ENCODE peak calls at places on chromosomes 13 and 19, in nine cellular contexts. X is hepatocyte, S is kidney, N is heart left ventricle, A is neuronal stem cell, R is epithelial cell of prostate, Q is brain microvascular endothelial cell, K is mesenchymal stem cell, E is SJSA1. U is an unnamed sample.

GRCh38 chr13:21831654-21832324 is 160.9 kb downstream of the FGF9 start:
- DNase-seq in A (no peak), K (no peak), S (no peak), R (no peak), N (no peak), X (no peak), Q (no peak), E (no peak), U (no peak)

GRCh38 chr13:44125943-44126469 is 246.3 kb downstream of the LACC1 start:
- DNase-seq in S (no peak), E (no peak), Q (no peak), K (no peak), A (no peak), N (no peak), R (no peak), X (no peak), U (no peak)

GRCh38 chr13:102311433-102311796 is 90.4 kb downstream of the FGF14 start:
- DNase-seq in S (no peak), A (no peak), X (no peak), N (no peak), R (no peak), K (no peak), E (no peak), Q (no peak), U (no peak)

GRCh38 chr13:64553411-64554129 is 2676.6 kb downstream of the PCDH9 start:
- DNase-seq in R (no peak), S (no peak), N (no peak), X (no peak), Q (peak), E (no peak), A (no peak), K (peak), U (no peak)

GRCh38 chr13:99432637-99433542 is 68.4 kb upstream of the TM9SF2 start:
- DNase-seq in E (peak), A (peak), X (peak), S (peak), N (peak), R (no peak), Q (peak), K (peak), U (peak)

GRCh38 chr13:76335463-76335862 is 550.7 kb downstream of the KCTD12 start:
- DNase-seq in X (no peak), K (no peak), A (no peak), N (no peak), Q (no peak), R (no peak), S (no peak), E (no peak), U (no peak)

GRCh38 chr13:113856716-113857065 is 7.2 kb downstream of the GAS6 start:
- DNase-seq in E (no peak), R (no peak), X (no peak), A (no peak), Q (no peak), N (peak), S (peak), K (peak), U (peak)

GRCh38 chr13:27796544-27797227 is 4.4 kb downstream of the GSX1 start:
- DNase-seq in A (no peak), Q (no peak), K (no peak), X (no peak), S (no peak), N (no peak), R (no peak), E (no peak), U (no peak)

GRCh38 chr13:82330499-82330898 is 1551.8 kb downstream of the SLITRK1 start:
- DNase-seq in K (peak), R (no peak), N (no peak), E (no peak), A (no peak), X (no peak), Q (peak), S (no peak), U (no peak)

GRCh38 chr19:44071824-44072542 is at the start of gene ZNF284:
- DNase-seq in X (peak), S (peak), E (peak), N (peak), A (peak), R (peak), K (peak), Q (peak), U (peak)

GRCh38 chr19:10230155-10230903 is 802 bp downstream of the S1PR2 start:
- DNase-seq in Q (no peak), S (peak), R (no peak), A (peak), E (no peak), K (peak), X (peak), N (peak), U (peak)

GRCh38 chr19:11984986-11985385 is 20.1 kb downstream of the ZNF763 start:
- DNase-seq in X (no peak), K (no peak), R (no peak), S (no peak), E (no peak), A (no peak), Q (no peak), N (no peak), U (no peak)

GRCh38 chr19:17406887-17407196 is 1.4 kb upstream of the BST2 start:
- DNase-seq in R (no peak), N (no peak), Q (no peak), S (no peak), A (no peak), X (no peak), E (no peak), K (no peak), U (no peak)

GRCh38 chr19:584240-585001 is 5.3 kb upstream of the HCN2 start:
- DNase-seq in N (peak), Q (no peak), X (peak), R (no peak), K (peak), S (peak), E (peak), A (peak), U (no peak)

GRCh38 chr19:37855098-37855497 is 51.3 kb downstream of the WDR87 start:
- DNase-seq in K (no peak), S (peak), N (peak), R (no peak), Q (peak), X (no peak), A (no peak), E (no peak), U (no peak)

GRCh38 chr13:98838776-98839175 is 86.3 kb upstream of the SLC15A1 start:
- DNase-seq in A (no peak), X (no peak), N (no peak), R (no peak), K (no peak), Q (no peak), E (no peak), S (no peak), U (no peak)

GRCh38 chr13:99218545-99218944 is 17.9 kb downstream of the UBAC2 start:
- DNase-seq in A (no peak), X (no peak), N (peak), R (no peak), K (no peak), Q (no peak), E (no peak), S (no peak), U (no peak)

GRCh38 chr19:12800873-12801465 is 631 bp downstream of the PRDX2 start:
- DNase-seq in Q (no peak), X (peak), R (no peak), E (no peak), N (peak), K (peak), A (no peak), S (peak), U (peak)

GRCh38 chr13:44404261-44405139 is 30.9 kb downstream of the SERP2 start:
- DNase-seq in K (no peak), S (no peak), N (no peak), X (peak), A (no peak), E (peak), R (no peak), Q (no peak), U (no peak)

GRCh38 chr19:11860721-11861120 is 12.2 kb downstream of the ZNF439 start:
- DNase-seq in S (no peak), A (no peak), N (no peak), X (no peak), Q (no peak), E (no peak), K (no peak), R (no peak), U (no peak)

GRCh38 chr19:16470911-16471811 is 609 bp downstream of the EPS15L1 start:
- DNase-seq in Q (no peak), S (peak), E (peak), K (peak), R (no peak), X (peak), A (no peak), N (no peak), U (no peak)

GRCh38 chr19:21022996-21023395 is 2.5 kb downstream of the ZNF430 start:
- DNase-seq in X (peak), N (no peak), R (peak), Q (peak), K (peak), A (no peak), E (no peak), S (no peak), U (no peak)

GRCh38 chr13:109214393-109214792 is 572.0 kb downstream of the IRS2 start:
- DNase-seq in S (no peak), X (no peak), A (no peak), N (no peak), K (no peak), R (no peak), E (no peak), Q (no peak), U (no peak)

GRCh38 chr19:6458695-6459355 is 767 bp downstream of the SLC25A23 start:
- DNase-seq in R (no peak), Q (no peak), K (no peak), X (peak), N (no peak), S (no peak), A (no peak), E (no peak), U (peak)

GRCh38 chr19:3458229-3458555 is 22.1 kb downstream of the SMIM24 start:
- DNase-seq in E (no peak), S (no peak), X (peak), A (no peak), N (peak), Q (peak), R (no peak), K (peak), U (no peak)

GRCh38 chr19:39438270-39438934 is 2.7 kb upstream of the RPS16 start:
- DNase-seq in A (no peak), E (no peak), R (no peak), X (peak), Q (peak), S (no peak), N (no peak), K (peak), U (no peak)

GRCh38 chr19:13981467-13981866 is 24.7 kb downstream of the RFX1 start:
- DNase-seq in S (no peak), X (no peak), K (no peak), Q (no peak), E (no peak), N (no peak), A (no peak), R (no peak), U (no peak)
- H3K27ac ChIP-seq in S (no peak), X (no peak), K (no peak), Q (no peak), E (no peak), N (no peak), A (no peak), R (no peak), U (no peak)

GRCh38 chr13:49985129-49985528 is 11.7 kb upstream of the TRIM13 start:
- DNase-seq in Q (no peak), S (no peak), K (no peak), R (no peak), E (no peak), X (no peak), N (no peak), A (no peak), U (no peak)
- H3K27ac ChIP-seq in Q (no peak), S (no peak), K (no peak), R (no peak), E (no peak), X (no peak), N (no peak), A (no peak), U (no peak)

DNA sequence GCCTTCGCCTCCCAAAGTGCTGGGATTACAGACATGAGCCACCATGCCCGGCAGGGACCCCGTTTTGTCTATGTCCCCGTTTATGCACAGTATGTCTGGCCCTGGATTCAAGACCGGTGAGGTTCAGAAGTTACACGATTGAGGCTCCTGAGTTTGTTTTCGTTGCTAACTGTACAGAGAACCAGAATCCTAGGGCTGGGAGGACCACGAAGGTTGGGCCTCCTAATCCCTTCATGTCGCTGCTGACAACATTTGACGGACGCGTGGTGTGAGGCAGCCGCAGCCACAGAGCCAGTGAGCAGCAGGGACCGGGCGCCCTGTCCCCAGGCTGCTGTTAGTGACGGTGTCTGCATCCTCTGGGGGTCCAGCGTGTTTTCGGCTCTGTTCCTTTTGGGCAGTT is 91.4 kb downstream of the ATP11A start:
- DNase-seq in Q (no peak), R (no peak), K (no peak), X (no peak), S (no peak), A (no peak), E (no peak), N (no peak), U (no peak)
- H3K27ac ChIP-seq in Q (no peak), R (no peak), K (no peak), X (no peak), S (no peak), A (no peak), E (no peak), N (peak), U (no peak)

DNA sequence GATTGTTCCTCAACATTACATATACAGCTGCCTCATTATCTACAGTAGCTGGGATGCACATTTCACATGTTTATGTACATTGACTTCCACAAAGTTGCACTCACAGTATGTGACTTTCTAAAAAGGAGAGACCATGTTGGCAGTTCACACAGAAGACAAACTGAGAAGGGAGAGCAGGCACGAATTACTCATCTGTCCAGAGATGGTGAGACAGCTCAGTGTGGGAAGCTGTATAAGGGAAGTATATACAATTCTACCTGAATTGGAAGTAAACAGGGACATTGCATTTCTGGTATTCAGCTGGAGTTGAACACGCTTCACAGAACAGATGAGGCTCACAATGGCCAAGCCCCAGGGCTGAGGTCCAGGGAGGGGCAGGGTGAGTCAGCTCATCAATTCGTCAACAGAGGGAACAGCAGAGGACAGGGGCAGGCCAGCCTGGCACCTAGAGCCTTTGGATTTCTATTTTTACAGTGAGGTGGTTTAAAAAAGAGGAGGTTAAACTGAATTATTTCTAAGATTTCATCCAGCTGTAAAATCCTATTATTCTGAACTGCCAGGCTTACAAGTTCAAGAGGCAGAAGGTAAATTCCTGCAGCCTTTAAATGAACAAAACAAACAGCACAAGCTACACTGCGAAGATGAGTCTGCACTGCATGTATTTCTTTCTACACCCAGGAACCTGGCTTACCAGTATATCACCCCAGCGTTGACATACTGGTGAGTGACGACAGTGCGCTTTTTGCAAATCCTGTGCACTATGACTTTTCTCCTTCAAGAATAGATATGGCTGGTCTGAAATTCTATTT is 9.8 kb downstream of the PARP4 start:
- DNase-seq in N (peak), R (peak), K (peak), E (peak), X (peak), Q (peak), S (no peak), A (peak), U (no peak)
- H3K27ac ChIP-seq in N (peak), R (peak), K (peak), E (no peak), X (peak), Q (peak), S (no peak), A (peak), U (no peak)

GRCh38 chr19:45362291-45362690 is 8.1 kb downstream of the ERCC2 start:
- DNase-seq in X (no peak), R (no peak), Q (no peak), S (peak), K (no peak), E (no peak), N (no peak), A (no peak), U (no peak)
- H3K27ac ChIP-seq in X (no peak), R (no peak), Q (no peak), S (no peak), K (no peak), E (no peak), N (no peak), A (no peak), U (no peak)

GRCh38 chr19:23986623-23987022 is 71.9 kb downstream of the ZNF726 start:
- DNase-seq in R (no peak), A (no peak), Q (no peak), K (no peak), E (no peak), X (no peak), S (no peak), N (no peak), U (no peak)

GRCh38 chr19:23978068-23978467 is 63.4 kb downstream of the ZNF726 start:
- DNase-seq in X (no peak), E (no peak), Q (no peak), R (no peak), A (no peak), K (no peak), S (no peak), N (no peak), U (no peak)

GRCh38 chr19:23983406-23983805 is 68.7 kb downstream of the ZNF726 start:
- DNase-seq in Q (no peak), A (no peak), N (no peak), R (peak), X (no peak), S (no peak), K (no peak), E (no peak), U (no peak)

GRCh38 chr19:23981863-23982262 is 67.2 kb downstream of the ZNF726 start:
- DNase-seq in N (no peak), R (no peak), Q (no peak), A (no peak), K (no peak), S (no peak), E (no peak), X (no peak), U (no peak)

GRCh38 chr19:23980805-23981204 is 66.1 kb downstream of the ZNF726 start:
- DNase-seq in N (no peak), X (no peak), R (no peak), S (no peak), E (no peak), A (no peak), K (no peak), Q (no peak), U (no peak)
- H3K27ac ChIP-seq in N (no peak), X (no peak), R (no peak), S (no peak), E (no peak), A (no peak), K (no peak), Q (no peak), U (no peak)

DNA sequence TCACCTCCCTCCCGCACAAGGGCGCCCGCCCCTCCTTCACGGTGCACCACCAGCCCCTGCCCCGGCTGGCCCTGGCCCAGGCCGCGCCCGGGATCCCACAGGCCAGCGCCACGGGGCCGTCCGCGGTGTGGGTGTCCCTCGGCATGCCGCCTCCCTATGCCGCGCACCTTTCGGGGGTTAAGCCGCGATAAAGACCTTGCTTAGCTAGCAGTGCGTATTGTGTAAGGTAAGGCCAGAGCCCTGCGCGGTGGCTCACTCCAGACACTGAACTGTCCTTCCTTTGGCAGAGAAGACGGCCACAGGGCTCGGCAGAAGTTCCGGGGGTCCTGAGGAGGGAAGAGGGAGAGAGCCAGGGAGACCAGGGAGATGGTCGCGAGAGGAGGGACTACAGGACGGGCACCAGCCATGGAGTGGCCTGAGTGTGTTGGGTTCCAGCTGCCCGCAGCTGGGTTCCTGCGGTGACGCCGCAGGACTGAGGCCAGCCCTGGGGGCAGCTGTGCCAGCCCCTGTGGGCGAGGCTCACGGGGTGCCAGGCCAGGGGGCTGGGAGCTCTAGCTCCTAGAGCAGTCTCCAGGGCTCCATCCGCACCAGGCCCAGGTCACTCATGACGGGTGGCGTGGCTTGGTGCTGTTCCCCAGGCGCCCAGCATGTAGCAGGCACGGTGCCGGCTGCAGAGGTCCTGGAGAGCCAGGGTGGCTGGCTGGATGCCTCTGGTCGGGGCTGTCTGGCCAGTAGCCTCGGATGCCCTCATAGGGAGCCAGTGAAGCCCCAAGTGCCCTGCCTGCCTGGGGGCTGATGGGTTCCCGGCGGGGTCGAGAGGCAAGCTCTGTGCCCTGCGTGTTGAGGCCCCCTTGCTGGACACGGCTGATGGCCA is 7.7 kb downstream of the PLEKHJ1 start:
- DNase-seq in K (no peak), S (no peak), E (no peak), A (no peak), R (no peak), N (no peak), Q (no peak), X (no peak), U (no peak)
- H3K27ac ChIP-seq in K (no peak), S (no peak), E (no peak), A (no peak), R (no peak), N (no peak), Q (no peak), X (no peak), U (no peak)

DNA sequence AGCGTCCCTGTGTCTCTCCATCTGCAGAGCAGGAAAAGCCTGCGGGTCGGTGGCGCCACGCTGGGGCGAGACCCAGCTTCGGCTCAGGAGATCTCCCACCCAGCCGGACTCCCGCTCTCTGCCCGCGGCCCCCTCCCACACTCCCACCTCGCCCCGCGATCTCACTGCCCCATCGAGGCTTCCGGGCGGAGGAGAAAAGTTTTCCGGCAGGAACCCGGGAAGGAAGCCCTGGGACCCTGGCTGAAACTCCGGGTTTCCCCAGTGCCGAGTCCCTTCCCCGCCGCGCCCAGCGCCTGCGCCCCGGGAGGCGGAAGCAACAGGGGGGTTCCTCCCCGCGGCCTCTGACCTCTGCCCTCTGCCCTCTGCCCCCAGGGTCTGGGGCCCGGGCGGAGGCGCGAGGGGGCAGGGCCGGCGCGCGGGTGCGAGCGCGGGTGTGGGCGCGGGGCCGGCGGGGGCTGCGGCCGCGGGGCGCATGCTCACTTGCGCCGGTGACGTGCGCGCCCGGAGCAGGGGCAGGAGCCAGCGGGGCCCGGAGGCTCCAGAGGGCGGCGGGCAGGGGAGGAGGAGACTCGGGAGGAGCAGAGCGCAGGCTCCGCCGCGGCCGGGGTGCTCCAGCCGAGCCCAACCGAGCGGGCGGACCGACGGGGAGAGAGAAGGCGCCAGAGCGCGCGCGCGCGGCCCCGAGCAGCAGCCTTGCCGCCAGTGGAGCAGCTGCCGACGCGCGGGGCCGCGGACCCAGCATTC is at the start of gene ATP11A:
- DNase-seq in K (peak), X (peak), Q (peak), R (peak), E (peak), S (peak), N (peak), A (peak), U (peak)
- H3K27ac ChIP-seq in K (no peak), X (peak), Q (no peak), R (peak), E (peak), S (peak), N (peak), A (peak), U (peak)

GRCh38 chr13:51770681-51771417 is 33.1 kb downstream of the DHRS12 start:
- DNase-seq in R (no peak), Q (no peak), A (no peak), N (no peak), K (no peak), S (no peak), E (no peak), X (no peak), U (no peak)
- H3K27ac ChIP-seq in R (no peak), Q (no peak), A (no peak), N (peak), K (no peak), S (peak), E (no peak), X (peak), U (peak)

GRCh38 chr19:49863935-49864320 is 3.4 kb downstream of the PNKP start:
- DNase-seq in X (no peak), K (no peak), A (no peak), S (no peak), R (no peak), N (no peak), E (no peak), Q (no peak), U (no peak)
- H3K27ac ChIP-seq in X (no peak), K (no peak), A (no peak), S (no peak), R (no peak), N (no peak), E (no peak), Q (no peak), U (no peak)

U was measured in tibial artery.